ENCODE peak calls at places on chromosomes 16 and 17, in seven cellular contexts. O is NB4, C is GM12878, G is adipocyte, M is fibroblast of the aortic adventitia, V is tibial nerve, J is HAP-1. F is an unnamed sample.

GRCh38 chr16:69381231-69381630 is 4.6 kb downstream of the TERF2 start:
- DNase-seq in O (no peak), C (no peak), G (no peak), M (no peak), V (no peak), J (no peak), F (no peak)

GRCh38 chr17:17751996-17752821 is 71.0 kb downstream of the RAI1 start:
- DNase-seq in O (peak), C (peak), G (peak), M (peak), V (peak), J (peak), F (peak)

GRCh38 chr17:82458885-82459424 is 414 bp downstream of the NARF start:
- DNase-seq in O (peak), C (no peak), G (peak), M (no peak), V (no peak), J (no peak), F (peak)

GRCh38 chr17:51402881-51403280 is 142.5 kb downstream of the UTP18 start:
- DNase-seq in O (no peak), C (no peak), G (no peak), M (no peak), V (no peak), J (no peak), F (no peak)

GRCh38 chr16:31382485-31383161 is 10.5 kb upstream of the ITGAD start:
- DNase-seq in O (peak), C (no peak), G (peak), M (peak), V (peak), J (peak), F (peak)

GRCh38 chr17:28497931-28498330 is 8.2 kb upstream of the FOXN1 start:
- DNase-seq in O (no peak), C (no peak), G (no peak), M (no peak), V (no peak), J (no peak), F (no peak)

GRCh38 chr17:3647769-3648540 is 11.4 kb downstream of the CTNS start:
- DNase-seq in O (peak), C (no peak), G (peak), M (peak), V (peak), J (no peak), F (peak)

GRCh38 chr16:8464979-8465378 is 125.3 kb downstream of the TMEM114 start:
- DNase-seq in O (no peak), C (no peak), G (no peak), M (no peak), V (no peak), J (no peak), F (no peak)

GRCh38 chr17:43576563-43577229 is 30.6 kb upstream of the ETV4 start:
- DNase-seq in O (peak), C (peak), G (peak), M (peak), V (peak), J (peak), F (peak)

GRCh38 chr16:67942200-67942509 is 1.8 kb downstream of the LCAT start:
- DNase-seq in O (peak), C (no peak), G (peak), M (peak), V (no peak), J (no peak), F (peak)

GRCh38 chr16:17590711-17591654 is 120.2 kb upstream of the XYLT1 start:
- DNase-seq in O (no peak), C (no peak), G (no peak), M (peak), V (no peak), J (no peak), F (no peak)

GRCh38 chr17:42342242-42343008 is 45.8 kb downstream of the STAT3 start:
- DNase-seq in O (peak), C (no peak), G (peak), M (no peak), V (no peak), J (no peak), F (peak)

GRCh38 chr17:14737984-14738651 is 437.2 kb downstream of the HS3ST3B1 start:
- DNase-seq in O (peak), C (no peak), G (peak), M (peak), V (peak), J (no peak), F (peak)

GRCh38 chr17:17716837-17717523 is 35.7 kb downstream of the RAI1 start:
- DNase-seq in O (no peak), C (no peak), G (no peak), M (no peak), V (no peak), J (no peak), F (no peak)

GRCh38 chr17:27457405-27457730 is 1.1 kb downstream of the KSR1 start:
- DNase-seq in O (no peak), C (no peak), G (no peak), M (no peak), V (no peak), J (no peak), F (no peak)

GRCh38 chr17:1485748-1486376 is 6.6 kb downstream of the MYO1C start:
- DNase-seq in O (no peak), C (no peak), G (peak), M (peak), V (peak), J (peak), F (peak)

GRCh38 chr17:28385037-28385797 is 13.7 kb downstream of the SARM1 start:
- DNase-seq in O (no peak), C (no peak), G (no peak), M (no peak), V (no peak), J (no peak), F (no peak)

GRCh38 chr17:33398386-33398785 is 105.3 kb upstream of the ASIC2 start:
- DNase-seq in O (no peak), C (no peak), G (no peak), M (no peak), V (no peak), J (no peak), F (no peak)

GRCh38 chr17:79212150-79213087 is 137.8 kb downstream of the ENGASE start:
- DNase-seq in O (no peak), C (no peak), G (no peak), M (no peak), V (no peak), J (no peak), F (no peak)
- H3K4me3 ChIP-seq in O (no peak), C (no peak), G (no peak), M (no peak), V (no peak), J (no peak), F (no peak)

DNA sequence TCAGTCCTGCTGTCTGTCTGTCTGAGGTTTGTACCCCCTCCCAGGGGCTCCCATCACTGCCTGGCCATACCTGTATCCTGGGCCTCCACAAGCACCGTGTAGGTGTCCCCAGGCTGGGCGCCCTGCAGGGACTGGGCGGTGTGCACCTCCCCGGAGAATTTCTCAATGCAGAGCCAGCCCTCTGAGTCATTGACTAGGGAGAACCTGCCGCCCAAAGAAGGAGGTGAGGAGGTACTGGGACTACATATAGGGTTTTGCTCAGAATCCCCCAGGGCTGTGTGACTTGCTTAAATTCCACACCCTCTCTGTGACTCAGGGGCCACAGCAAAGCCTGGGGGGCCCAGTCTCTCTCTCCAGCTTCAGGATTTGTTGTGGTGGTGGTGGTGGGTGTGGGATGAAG is 7.6 kb downstream of the CDH16 start:
- DNase-seq in O (peak), C (no peak), G (no peak), M (no peak), V (no peak), J (no peak), F (no peak)
- H3K4me3 ChIP-seq in O (no peak), C (no peak), G (no peak), M (no peak), V (no peak), J (no peak), F (no peak)

GRCh38 chr17:40063915-40064531 is 1.3 kb downstream of the THRA start:
- DNase-seq in O (peak), C (no peak), G (no peak), M (no peak), V (no peak), J (no peak), F (no peak)
- H3K4me3 ChIP-seq in O (peak), C (no peak), G (peak), M (peak), V (peak), J (peak), F (peak)

GRCh38 chr16:2006317-2006716 is 3.3 kb downstream of the ZNF598 start:
- DNase-seq in O (no peak), C (no peak), G (no peak), M (no peak), V (no peak), J (no peak), F (no peak)
- H3K4me3 ChIP-seq in O (no peak), C (no peak), G (no peak), M (no peak), V (no peak), J (no peak), F (no peak)

GRCh38 chr17:10309003-10309974 is 63.5 kb downstream of the MYH13 start:
- DNase-seq in O (no peak), C (no peak), G (no peak), M (no peak), V (no peak), J (no peak), F (no peak)

GRCh38 chr17:10311131-10311530 is 61.7 kb downstream of the MYH13 start:
- DNase-seq in O (no peak), C (no peak), G (no peak), M (no peak), V (no peak), J (no peak), F (no peak)

GRCh38 chr17:10314332-10314731 is 58.5 kb downstream of the MYH13 start:
- DNase-seq in O (peak), C (no peak), G (no peak), M (no peak), V (no peak), J (no peak), F (no peak)

GRCh38 chr17:10316986-10317834 is 55.6 kb downstream of the MYH13 start:
- DNase-seq in O (peak), C (no peak), G (peak), M (peak), V (peak), J (no peak), F (peak)

DNA sequence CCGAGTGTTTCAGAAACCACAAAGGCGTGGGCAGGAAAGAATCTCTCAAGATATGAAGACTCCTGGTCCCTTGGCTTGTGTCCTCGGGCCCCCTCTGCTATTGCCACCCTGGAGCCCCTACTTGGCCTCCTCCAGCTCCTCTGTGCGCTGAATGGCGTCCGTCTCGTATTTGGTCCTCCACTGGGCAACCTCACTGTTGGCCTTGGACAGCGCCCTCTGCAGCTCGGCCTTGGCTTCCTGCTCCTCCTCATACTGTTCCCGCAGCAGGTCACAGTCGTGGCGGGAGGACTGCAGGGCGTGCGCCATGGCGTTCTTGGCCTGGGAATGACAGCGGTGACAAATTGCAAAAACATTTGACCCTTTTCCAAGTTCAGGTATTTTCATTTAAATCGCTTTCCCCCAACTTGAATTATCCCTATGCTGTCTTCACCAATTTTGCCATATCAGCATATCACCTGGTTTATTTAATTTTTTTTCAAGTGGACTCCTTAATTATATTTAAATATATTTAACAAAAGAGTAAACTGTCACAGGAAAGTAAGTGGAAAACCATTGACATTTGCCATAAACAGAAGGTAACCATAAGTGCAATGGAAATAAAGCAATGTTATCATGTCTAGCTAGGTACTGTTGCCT is 59.7 kb downstream of the MYH13 start:
- DNase-seq in O (no peak), C (no peak), G (no peak), M (no peak), V (no peak), J (no peak), F (no peak)
- H3K4me3 ChIP-seq in O (no peak), C (no peak), G (no peak), M (no peak), V (no peak), J (no peak), F (no peak)

GRCh38 chr17:5580367-5580766 is 3.9 kb downstream of the NLRP1 start:
- DNase-seq in O (peak), C (no peak), G (peak), M (peak), V (no peak), J (no peak), F (peak)

GRCh38 chr17:5580974-5581373 is 3.3 kb downstream of the NLRP1 start:
- DNase-seq in O (no peak), C (no peak), G (no peak), M (no peak), V (no peak), J (no peak), F (no peak)

GRCh38 chr17:5583426-5584382 is 605 bp downstream of the NLRP1 start:
- DNase-seq in O (no peak), C (no peak), G (no peak), M (peak), V (no peak), J (no peak), F (no peak)

GRCh38 chr17:5581655-5582054 is 2.7 kb downstream of the NLRP1 start:
- DNase-seq in O (no peak), C (no peak), G (no peak), M (no peak), V (no peak), J (no peak), F (no peak)

GRCh38 chr17:5582177-5582885 is 2.0 kb downstream of the NLRP1 start:
- DNase-seq in O (no peak), C (no peak), G (no peak), M (no peak), V (no peak), J (no peak), F (no peak)
- H3K4me3 ChIP-seq in O (no peak), C (no peak), G (peak), M (peak), V (no peak), J (no peak), F (no peak)

GRCh38 chr16:57621521-57622268 is 6.7 kb upstream of the ADGRG1 start:
- DNase-seq in O (no peak), C (no peak), G (no peak), M (no peak), V (no peak), J (no peak), F (no peak)

GRCh38 chr16:57619133-57619605 is 9.3 kb upstream of the ADGRG1 start:
- DNase-seq in O (no peak), C (no peak), G (no peak), M (no peak), V (no peak), J (no peak), F (no peak)

GRCh38 chr16:57622361-57623250 is 5.8 kb upstream of the ADGRG1 start:
- DNase-seq in O (no peak), C (no peak), G (no peak), M (no peak), V (no peak), J (no peak), F (peak)

GRCh38 chr16:57619606-57620315 is 8.7 kb upstream of the ADGRG1 start:
- DNase-seq in O (no peak), C (no peak), G (no peak), M (no peak), V (no peak), J (no peak), F (no peak)

GRCh38 chr16:57620316-57621231 is 7.9 kb upstream of the ADGRG1 start:
- DNase-seq in O (no peak), C (no peak), G (no peak), M (no peak), V (no peak), J (no peak), F (no peak)
- H3K4me3 ChIP-seq in O (no peak), C (no peak), G (no peak), M (no peak), V (no peak), J (no peak), F (no peak)

DNA sequence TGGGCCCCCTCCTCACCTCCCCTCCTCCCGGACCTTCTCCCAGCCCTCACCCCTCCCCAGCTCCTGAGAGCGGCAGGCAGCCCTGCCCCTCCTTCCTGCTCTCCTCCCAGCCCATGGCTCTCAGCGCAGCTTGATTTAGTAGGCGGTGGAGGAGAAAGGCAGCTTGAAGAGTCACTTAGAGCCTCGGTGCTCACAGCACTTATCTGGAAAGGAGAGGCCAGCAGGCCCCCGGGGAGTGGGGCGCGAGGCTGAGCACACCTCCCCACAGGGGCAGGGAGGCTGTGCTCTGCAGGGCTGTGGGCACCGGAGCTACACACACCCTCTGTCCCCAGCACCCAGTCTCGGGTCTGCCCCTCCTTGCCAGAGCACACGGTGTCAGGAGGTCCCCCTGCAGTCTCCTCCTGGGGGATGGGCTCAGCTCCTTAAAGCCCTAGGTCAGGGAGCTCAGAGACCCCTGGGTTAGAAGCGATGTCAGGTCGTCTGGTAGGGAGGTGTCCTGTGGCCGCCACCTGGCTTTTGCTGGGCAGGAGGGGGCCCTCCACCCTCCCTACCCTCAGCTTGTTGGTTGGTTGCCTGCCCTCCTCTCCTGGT is 151.2 kb upstream of the GSE1 start:
- DNase-seq in O (peak), C (no peak), G (peak), M (peak), V (no peak), J (peak), F (peak)
- H3K4me3 ChIP-seq in O (no peak), C (no peak), G (peak), M (peak), V (peak), J (no peak), F (peak)

GRCh38 chr17:45942284-45942683 is 47.9 kb downstream of the MAPT start:
- DNase-seq in O (no peak), C (no peak), G (peak), M (no peak), V (peak), J (peak), F (no peak)
- H3K4me3 ChIP-seq in O (no peak), C (no peak), G (no peak), M (no peak), V (no peak), J (no peak), F (no peak)

F was measured in choroid plexus epithelial cell.